ENCODE peak calls at places on chromosomes 13 and 19, in six cellular contexts. F is neuronal stem cell, P is endodermal cell, Y is transverse colon, K is stomach, Z is lung. R is an unnamed sample.

GRCh38 chr19:19643158-19644053 is at the start of gene GMIP:
- DNase-seq in K (peak), Z (peak), F (peak), P (peak), Y (peak), R (peak)

GRCh38 chr13:30932481-30933333 is at the start of gene TEX26:
- DNase-seq in Y (no peak), F (peak), Z (no peak), P (peak), K (no peak), R (peak)

GRCh38 chr13:66543780-66544179 is 686.4 kb downstream of the PCDH9 start:
- DNase-seq in F (no peak), Z (no peak), Y (no peak), P (peak), K (no peak), R (no peak)

GRCh38 chr19:14544977-14545715 is 15.8 kb downstream of the TECR start:
- DNase-seq in Y (peak), P (no peak), K (no peak), F (no peak), Z (peak), R (no peak)

GRCh38 chr19:49677901-49678674 is 1.0 kb downstream of the PRMT1 start:
- DNase-seq in P (peak), K (peak), Y (peak), Z (peak), F (peak), R (peak)

GRCh38 chr13:48559638-48560320 is 26.9 kb upstream of the RCBTB2 start:
- DNase-seq in K (no peak), Y (no peak), Z (no peak), F (no peak), P (no peak), R (no peak)

GRCh38 chr13:97140611-97141010 is 81.5 kb upstream of the MBNL2 start:
- DNase-seq in Y (no peak), Z (no peak), F (no peak), K (no peak), P (no peak), R (no peak)

GRCh38 chr13:30114586-30115256 is 192.6 kb downstream of the KATNAL1 start:
- DNase-seq in Z (peak), K (peak), F (peak), P (peak), Y (peak), R (peak)

GRCh38 chr19:33819875-33820781 is 23.5 kb downstream of the KCTD15 start:
- DNase-seq in P (peak), Y (peak), F (peak), Z (peak), K (peak), R (peak)

GRCh38 chr19:11269408-11269807 is 7.1 kb upstream of the DOCK6 start:
- DNase-seq in P (no peak), Z (no peak), F (no peak), Y (no peak), K (no peak), R (no peak)

GRCh38 chr19:5083547-5083965 is 114.6 kb downstream of the KDM4B start:
- DNase-seq in P (no peak), Z (no peak), Y (no peak), K (no peak), F (no peak), R (peak)

GRCh38 chr19:11196406-11197287 is 698 bp downstream of the KANK2 start:
- DNase-seq in Y (peak), F (no peak), P (peak), K (peak), Z (peak), R (peak)

GRCh38 chr19:16893686-16893990 is 4.8 kb downstream of the F2RL3 start:
- DNase-seq in K (no peak), Y (peak), F (no peak), P (no peak), Z (no peak), R (no peak)

GRCh38 chr19:24060687-24061356 is 26.2 kb upstream of the ZNF254 start:
- DNase-seq in Y (no peak), F (no peak), Z (no peak), P (no peak), K (no peak), R (no peak)

GRCh38 chr19:2542341-2543069 is 66.6 kb downstream of the GADD45B start:
- DNase-seq in P (peak), F (no peak), K (no peak), Z (no peak), Y (peak), R (peak)

GRCh38 chr13:101757446-101758039 is 305.1 kb downstream of the ITGBL1 start:
- DNase-seq in F (no peak), P (no peak), Z (no peak), K (no peak), Y (no peak), R (no peak)

GRCh38 chr19:13935765-13936486 is 2.3 kb downstream of the PODNL1 start:
- DNase-seq in P (peak), Z (no peak), K (no peak), F (peak), Y (no peak), R (no peak)

GRCh38 chr13:87919956-87920355 is 248.8 kb downstream of the SLITRK5 start:
- DNase-seq in Z (no peak), Y (no peak), K (no peak), P (no peak), F (no peak), R (no peak)

GRCh38 chr19:10624585-10624984 is 768 bp upstream of the SLC44A2 start:
- DNase-seq in K (peak), F (no peak), Y (peak), P (no peak), Z (no peak), R (no peak)

GRCh38 chr19:4583961-4584669 is 24.6 kb upstream of the SEMA6B start:
- DNase-seq in F (peak), Y (no peak), P (peak), K (no peak), Z (no peak), R (no peak)

GRCh38 chr13:25172303-25172630 is 179 bp upstream of the AMER2 start:
- DNase-seq in K (no peak), P (no peak), F (no peak), Z (no peak), Y (no peak), R (no peak)

GRCh38 chr19:41813911-41814310 is 17.5 kb downstream of the CEACAM3 start:
- DNase-seq in K (no peak), P (no peak), Z (no peak), F (no peak), Y (no peak), R (no peak)

GRCh38 chr19:40367577-40368434 is 19.3 kb downstream of the PLD3 start:
- DNase-seq in Z (no peak), K (no peak), P (no peak), F (no peak), Y (no peak), R (no peak)

GRCh38 chr13:26653310-26653709 is 95.8 kb downstream of the WASF3 start:
- DNase-seq in K (no peak), Y (no peak), F (no peak), P (no peak), Z (no peak), R (no peak)

GRCh38 chr19:47581605-47582319 is 8.8 kb upstream of the ZNF541 start:
- DNase-seq in Y (no peak), K (peak), Z (peak), F (no peak), P (no peak), R (no peak)
- H3K4me3 ChIP-seq in Y (no peak), K (no peak), Z (no peak), F (no peak), P (no peak), R (no peak)

DNA sequence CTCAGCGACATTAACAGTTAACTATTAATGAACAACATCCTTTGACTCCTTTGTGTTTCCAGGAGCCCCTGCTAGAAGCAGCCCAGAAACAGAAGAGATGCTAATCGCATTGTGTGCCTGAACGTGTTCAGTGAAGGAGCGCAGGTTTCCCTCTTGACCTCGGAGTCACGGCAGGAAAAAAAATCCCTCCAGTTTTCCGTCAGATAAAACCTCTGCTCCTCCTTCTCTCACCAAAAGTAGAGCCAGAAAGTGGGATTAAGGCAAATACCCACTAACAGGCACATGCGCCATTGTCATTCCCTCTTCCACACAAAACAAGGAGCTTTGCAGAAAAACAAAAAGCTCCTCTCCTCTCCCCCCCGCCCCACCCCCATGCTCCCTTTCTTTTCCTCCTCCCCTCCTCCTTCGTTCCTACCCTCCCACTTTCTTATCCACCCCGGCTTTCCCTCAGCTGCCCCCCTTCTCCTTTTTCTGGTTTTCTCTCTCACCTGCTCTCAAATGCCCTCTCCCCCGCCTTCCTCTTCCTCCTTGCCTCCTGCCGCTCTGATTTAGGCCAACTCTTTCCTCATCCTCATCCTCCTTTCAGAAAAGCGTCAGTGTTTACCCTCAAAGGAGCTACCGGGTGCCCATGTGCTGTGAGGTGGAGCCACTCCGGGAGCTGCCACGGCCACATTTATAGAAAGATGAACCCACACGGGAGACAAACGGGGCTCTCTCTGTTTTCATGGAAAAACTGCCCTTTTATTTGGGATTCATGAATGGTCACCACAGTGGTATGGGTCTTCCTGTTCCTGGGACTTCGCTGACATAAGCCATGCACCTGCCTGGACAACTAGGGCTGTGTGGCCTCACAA is 224.5 kb downstream of the ZIC5 start:
- DNase-seq in Y (no peak), K (no peak), P (peak), Z (no peak), F (peak), R (no peak)
- H3K27ac ChIP-seq in Y (no peak), K (no peak), P (peak), Z (no peak), F (peak), R (no peak)

GRCh38 chr13:113243847-113244246 is 34.4 kb downstream of the CUL4A start:
- DNase-seq in Y (no peak), P (no peak), F (no peak), Z (no peak), K (no peak), R (no peak)

GRCh38 chr13:113245858-113246791 is 36.7 kb downstream of the CUL4A start:
- DNase-seq in P (no peak), Y (no peak), Z (peak), K (no peak), F (no peak), R (peak)
- H3K4me3 ChIP-seq in P (no peak), Y (no peak), Z (no peak), K (no peak), F (no peak), R (no peak)

GRCh38 chr13:113750554-113751399 is 8.2 kb upstream of the TMEM255B start:
- DNase-seq in Z (no peak), F (no peak), K (no peak), Y (no peak), P (no peak), R (peak)
- H3K27ac ChIP-seq in Z (no peak), F (no peak), K (no peak), Y (no peak), P (no peak), R (no peak)

GRCh38 chr13:71864981-71865857 is 1.8 kb downstream of the DACH1 start:
- DNase-seq in Z (peak), Y (peak), P (peak), F (no peak), K (no peak), R (peak)

GRCh38 chr13:71866173-71867091 is 572 bp downstream of the DACH1 start:
- DNase-seq in P (peak), K (peak), F (no peak), Y (peak), Z (no peak), R (peak)

GRCh38 chr13:71863249-71863648 is 3.8 kb downstream of the DACH1 start:
- DNase-seq in K (no peak), Y (no peak), P (no peak), F (no peak), Z (no peak), R (no peak)

GRCh38 chr13:71865858-71866172 is 1.2 kb downstream of the DACH1 start:
- DNase-seq in K (no peak), Z (no peak), F (no peak), Y (peak), P (no peak), R (peak)

DNA sequence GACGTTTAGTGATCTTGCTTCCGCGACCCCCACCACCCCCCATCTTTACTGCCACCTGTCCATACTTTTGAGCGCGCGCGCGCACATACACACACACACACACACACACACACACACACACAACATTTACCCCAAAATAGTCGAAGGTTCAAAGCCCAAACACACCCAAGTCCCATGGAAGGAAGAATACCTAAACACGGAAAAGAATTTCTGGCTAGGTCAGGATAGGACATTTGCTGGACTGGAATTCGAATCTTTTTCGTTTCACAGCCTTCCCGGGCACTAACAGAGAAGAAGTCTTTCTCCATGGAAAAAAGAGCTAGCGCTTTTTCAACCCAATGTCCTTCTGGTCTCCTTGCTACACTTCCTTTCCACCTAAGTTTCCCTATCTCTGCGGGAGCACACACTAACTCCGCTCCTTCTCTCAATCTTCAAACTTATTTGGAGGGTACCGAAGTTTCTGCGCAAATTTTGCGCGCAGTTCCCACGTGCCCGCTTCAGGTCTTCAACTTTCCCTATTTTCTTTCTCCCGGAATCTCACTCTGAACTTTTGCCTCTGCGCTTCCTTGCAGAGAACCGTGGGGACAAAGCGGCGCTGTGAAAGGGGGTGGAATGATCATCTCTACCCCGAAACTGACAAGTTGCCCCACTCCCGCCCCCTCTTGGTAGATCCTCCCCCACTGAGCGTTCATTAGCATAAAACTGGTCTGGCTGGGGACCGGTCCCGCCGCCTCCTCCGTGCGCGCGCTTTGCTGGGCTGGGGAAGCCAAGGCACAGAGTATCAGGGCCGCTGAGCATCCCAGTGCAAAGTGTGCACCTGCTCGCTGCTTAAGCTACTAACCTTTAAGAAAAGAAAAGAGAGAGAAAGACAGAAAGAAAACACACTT is 2.7 kb downstream of the DACH1 start:
- DNase-seq in K (no peak), P (no peak), F (no peak), Y (peak), Z (peak), R (peak)
- H3K4me3 ChIP-seq in K (peak), P (peak), F (peak), Y (peak), Z (peak), R (no peak)